ENCODE peak calls at places on chromosomes 7 and 10, in five cellular contexts. C is upper lobe of right lung, W is PC-9, Z is Panc1, O is hepatocyte. L is an unnamed sample.

GRCh38 chr7:12289996-12290395 is 78.9 kb downstream of the TMEM106B start:
- DNase-seq in C (no peak), W (no peak), Z (no peak), O (no peak), L (no peak)

GRCh38 chr10:14653271-14654161 is 121.2 kb downstream of the FAM107B start:
- DNase-seq in C (no peak), W (peak; percentile 80), Z (no peak), O (peak; percentile 80), L (no peak)

GRCh38 chr7:121499526-121500123 is 103.5 kb upstream of the FAM3C start:
- DNase-seq in C (no peak), W (no peak), Z (no peak), O (no peak), L (no peak)

GRCh38 chr10:58967551-58968418 is 208.7 kb upstream of the PHYHIPL start:
- DNase-seq in C (peak; percentile 61), W (peak; percentile 75), Z (no peak), O (peak; percentile 86), L (no peak)

GRCh38 chr7:27243340-27244163 is 950 bp downstream of the EVX1 start:
- DNase-seq in C (peak; percentile 56), W (no peak), Z (no peak), O (no peak), L (no peak)

GRCh38 chr10:5442056-5442989 is 30.0 kb downstream of the NET1 start:
- DNase-seq in C (no peak), W (peak; percentile 39), Z (no peak), O (peak; percentile 67), L (peak; percentile 46)

GRCh38 chr10:118568327-118568848 is 27.1 kb downstream of the PRLHR start:
- DNase-seq in C (no peak), W (peak; percentile 30), Z (peak; percentile 17), O (peak; percentile 81), L (peak; percentile 61)

GRCh38 chr7:27184342-27185012 is 555 bp downstream of the HOXA11 start:
- DNase-seq in C (peak; percentile 68), W (peak; percentile 54), Z (no peak), O (no peak), L (no peak)

GRCh38 chr7:151759591-151760042 is 117.3 kb downstream of the PRKAG2 start:
- DNase-seq in C (no peak), W (peak; percentile 75), Z (no peak), O (peak; percentile 88), L (peak; percentile 49)

GRCh38 chr7:135147341-135147898 is 452 bp upstream of the TMEM140 start:
- DNase-seq in C (no peak), W (no peak), Z (peak; percentile 24), O (peak; percentile 29), L (no peak)

GRCh38 chr7:91020611-91021385 is 243.4 kb upstream of the FZD1 start:
- DNase-seq in C (no peak), W (no peak), Z (no peak), O (no peak), L (no peak)

GRCh38 chr10:124984376-124984775 is 42.5 kb downstream of the ZRANB1 start:
- DNase-seq in C (no peak), W (no peak), Z (no peak), O (no peak), L (no peak)

GRCh38 chr10:12444981-12445700 is 95.8 kb downstream of the CAMK1D start:
- DNase-seq in C (no peak), W (no peak), Z (no peak), O (no peak), L (no peak)

GRCh38 chr7:4208086-4208485 is 474.0 kb upstream of the FOXK1 start:
- DNase-seq in C (peak; percentile 51), W (no peak), Z (no peak), O (no peak), L (no peak)

GRCh38 chr10:6995846-6996245 is 415.0 kb downstream of the SFMBT2 start:
- DNase-seq in C (no peak), W (no peak), Z (no peak), O (no peak), L (no peak)

GRCh38 chr10:14543048-14543903 is 212.6 kb upstream of the FRMD4A start:
- DNase-seq in C (peak; percentile 75), W (no peak), Z (no peak), O (no peak), L (no peak)

GRCh38 chr10:128695931-128696330 is 569.7 kb upstream of the MKI67 start:
- DNase-seq in C (no peak), W (no peak), Z (no peak), O (no peak), L (no peak)

GRCh38 chr10:12500406-12501303 is 151.3 kb downstream of the CAMK1D start:
- DNase-seq in C (peak; percentile 22), W (peak; percentile 25), Z (no peak), O (peak; percentile 55), L (peak; percentile 28)

GRCh38 chr10:31707578-31708411 is 220.8 kb downstream of the ARHGAP12 start:
- DNase-seq in C (peak; percentile 73), W (no peak), Z (no peak), O (peak; percentile 34), L (peak; percentile 11)
- H3K4me3 ChIP-seq in C (peak overlapping the region; percentile 6), W (no peak overlapping the region), Z (no peak overlapping the region), O (no peak overlapping the region), L (no peak overlapping the region)

GRCh38 chr7:138207555-138207971 is 131.3 kb downstream of the AKR1D1 start:
- DNase-seq in C (no peak), W (no peak), Z (no peak), O (no peak), L (no peak)
- H3K4me3 ChIP-seq in C (no peak overlapping the region), W (no peak overlapping the region), Z (no peak overlapping the region), O (no peak overlapping the region), L (no peak overlapping the region)

DNA sequence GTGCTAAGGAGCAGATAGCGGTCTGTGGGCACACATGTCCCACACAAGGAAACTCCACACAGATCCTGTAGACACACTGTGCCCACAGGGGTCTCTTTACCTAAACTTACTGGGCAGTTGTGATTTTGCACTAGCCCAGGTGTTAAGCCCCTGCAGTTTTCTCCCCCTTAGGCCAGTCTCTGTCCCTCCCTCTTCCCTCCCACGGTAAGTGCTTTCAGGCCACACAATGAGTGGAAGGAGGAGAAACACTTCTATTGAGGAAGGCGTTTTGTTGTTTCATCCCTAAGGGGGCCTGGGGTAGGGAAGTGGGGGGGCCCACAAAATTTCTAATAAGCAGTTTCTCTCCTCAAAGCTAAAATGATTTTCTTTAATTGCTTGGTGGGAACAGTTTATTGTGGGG is 51.4 kb downstream of the FBXW4 start:
- DNase-seq in C (no peak), W (no peak), Z (no peak), O (no peak), L (no peak)
- H3K4me3 ChIP-seq in C (no peak overlapping the region), W (no peak overlapping the region), Z (no peak overlapping the region), O (no peak overlapping the region), L (no peak overlapping the region)

DNA sequence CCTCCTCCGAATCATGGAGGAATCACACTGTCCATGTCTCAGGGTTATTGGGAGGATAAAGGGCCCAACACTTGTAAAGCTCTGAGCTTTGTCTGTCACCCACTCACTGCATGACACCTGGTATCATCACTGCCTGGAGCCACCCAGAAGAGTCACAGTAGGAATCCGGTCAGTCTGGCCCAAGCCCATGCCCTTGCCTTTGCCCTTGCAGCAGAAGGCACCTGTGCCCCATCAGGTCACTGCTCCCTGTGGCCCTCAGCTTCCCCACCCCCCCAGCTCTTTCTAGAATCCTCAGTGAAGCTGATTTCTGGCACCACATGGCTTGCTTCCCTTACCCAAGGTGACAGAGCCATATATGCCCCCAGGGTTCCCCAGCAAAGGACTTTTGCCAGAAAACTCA is 14.4 kb downstream of the LDB3 start:
- DNase-seq in C (no peak), W (no peak), Z (no peak), O (no peak), L (no peak)
- H3K4me3 ChIP-seq in C (no peak overlapping the region), W (no peak overlapping the region), Z (no peak overlapping the region), O (no peak overlapping the region), L (no peak overlapping the region)

GRCh38 chr7:48225101-48225500 is 53.8 kb downstream of the ABCA13 start:
- DNase-seq in C (no peak), W (no peak), Z (no peak), O (no peak), L (no peak)

GRCh38 chr7:48224042-48224441 is 52.8 kb downstream of the ABCA13 start:
- DNase-seq in C (no peak), W (no peak), Z (no peak), O (no peak), L (no peak)
- H3K4me3 ChIP-seq in C (no peak overlapping the region), W (no peak overlapping the region), Z (no peak overlapping the region), O (no peak overlapping the region), L (no peak overlapping the region)

GRCh38 chr10:105742184-105742583 is 1101.1 kb downstream of the SORCS3 start:
- DNase-seq in C (no peak), W (no peak), Z (no peak), O (peak; percentile 22), L (no peak)
- H3K4me3 ChIP-seq in C (no peak overlapping the region), W (no peak overlapping the region), Z (no peak overlapping the region), O (no peak overlapping the region), L (no peak overlapping the region)

GRCh38 chr7:100100420-100101015 is 679 bp downstream of the MCM7 start:
- DNase-seq in C (peak; percentile 96), W (peak; percentile 96), Z (peak; percentile 83), O (peak; percentile 97), L (peak; percentile 90)

GRCh38 chr7:100101016-100101862 is at the start of the genes AP4M1 and MCM7:
- DNase-seq in C (peak; percentile 100), W (peak; percentile 100), Z (peak; percentile 90), O (peak; percentile 99), L (peak; percentile 95)

GRCh38 chr7:100098913-100099312 is 2.3 kb downstream of the MCM7 start:
- DNase-seq in C (no peak), W (no peak), Z (no peak), O (no peak), L (no peak)

GRCh38 chr7:100102950-100103840 is 1.8 kb downstream of the AP4M1 start:
- DNase-seq in C (no peak), W (no peak), Z (no peak), O (no peak), L (no peak)

DNA sequence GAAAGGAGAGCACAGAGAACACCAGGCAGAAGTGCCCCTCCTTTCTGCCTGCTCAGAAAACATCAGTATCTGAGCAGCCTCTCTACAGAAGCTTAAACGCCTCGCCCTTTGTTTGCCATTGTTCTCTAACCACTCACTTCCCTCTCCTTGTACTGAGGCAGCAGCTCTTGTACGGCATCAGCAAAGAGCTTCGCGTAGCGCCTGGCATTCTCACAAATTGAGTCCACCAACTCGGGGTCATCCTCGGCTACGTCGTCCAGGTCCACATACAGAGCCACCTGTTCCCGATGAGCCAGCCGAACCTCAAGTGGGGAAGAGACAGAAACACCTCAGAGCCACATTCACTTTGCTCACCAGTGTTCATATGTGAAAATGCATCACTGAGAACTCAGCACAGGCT is 1.7 kb downstream of the MCM7 start:
- DNase-seq in C (no peak), W (no peak), Z (no peak), O (no peak), L (no peak)
- H3K4me3 ChIP-seq in C (peak overlapping the region; percentile 97), W (peak overlapping the region; percentile 99), Z (peak overlapping the region; percentile 82), O (peak overlapping the region; percentile 70), L (peak overlapping the region; percentile 96)

GRCh38 chr10:93762979-93763391 is 5.2 kb downstream of the LGI1 start:
- DNase-seq in C (no peak), W (no peak), Z (no peak), O (peak; percentile 33), L (no peak)

GRCh38 chr10:93757766-93758509 is at the start of gene LGI1:
- DNase-seq in C (no peak), W (no peak), Z (no peak), O (peak; percentile 39), L (no peak)

GRCh38 chr10:93758510-93758885 is 762 bp downstream of the LGI1 start:
- DNase-seq in C (no peak), W (no peak), Z (no peak), O (no peak), L (no peak)

GRCh38 chr10:93758911-93759410 is 1.2 kb downstream of the LGI1 start:
- DNase-seq in C (no peak), W (no peak), Z (no peak), O (no peak), L (no peak)

GRCh38 chr10:93760490-93760889 is 2.8 kb downstream of the LGI1 start:
- DNase-seq in C (no peak), W (no peak), Z (no peak), O (no peak), L (no peak)
- H3K4me3 ChIP-seq in C (no peak overlapping the region), W (no peak overlapping the region), Z (no peak overlapping the region), O (no peak overlapping the region), L (no peak overlapping the region)

L was measured in Jurkat, Clone E6-1.